ENCODE peak calls at places on chromosome 12, in nine cellular contexts. P is NCI-H345, X is GM12865, L is AG04450, W is H9, V is A172, R is AG10803, Z is NCI-H510A, E is right cardiac atrium. Q is an unnamed sample.

GRCh38 chr12:19234171-19234704 is 104.7 kb downstream of the PLEKHA5 start:
- DNase-seq in P (no peak), X (no peak), L (no peak), W (no peak), V (no peak), R (peak), Z (no peak), E (no peak), Q (no peak)

GRCh38 chr12:126847005-126847629 is 1419.9 kb upstream of the TMEM132C start:
- DNase-seq in P (no peak), X (peak), L (no peak), W (no peak), V (no peak), R (no peak), Z (no peak), E (no peak), Q (no peak)

GRCh38 chr12:93308281-93308680 is 69.4 kb upstream of the NUDT4 start:
- DNase-seq in P (no peak), X (no peak), L (no peak), W (no peak), V (no peak), R (no peak), Z (no peak), E (no peak), Q (no peak)

GRCh38 chr12:52358575-52359350 is 8.5 kb downstream of the KRT85 start:
- DNase-seq in P (peak), X (peak), L (no peak), W (no peak), V (peak), R (no peak), Z (no peak), E (no peak), Q (no peak)

GRCh38 chr12:92030618-92031017 is 115.0 kb downstream of the BTG1 start:
- DNase-seq in P (no peak), X (peak), L (no peak), W (no peak), V (no peak), R (no peak), Z (no peak), E (no peak), Q (peak)

GRCh38 chr12:81502912-81503695 is 256.0 kb downstream of the PPFIA2 start:
- DNase-seq in P (no peak), X (no peak), L (no peak), W (no peak), V (peak), R (peak), Z (no peak), E (no peak), Q (no peak)

GRCh38 chr12:56152132-56152755 is at the start of gene MYL6B:
- DNase-seq in P (peak), X (peak), L (peak), W (peak), V (peak), R (peak), Z (peak), E (peak), Q (peak)

GRCh38 chr12:110001596-110001995 is 2.4 kb downstream of the ANKRD13A start:
- DNase-seq in P (no peak), X (no peak), L (no peak), W (no peak), V (peak), R (peak), Z (no peak), E (no peak), Q (no peak)

GRCh38 chr12:119024226-119024810 is 43.0 kb downstream of the SRRM4 start:
- DNase-seq in P (no peak), X (no peak), L (no peak), W (peak), V (no peak), R (no peak), Z (no peak), E (no peak), Q (no peak)

GRCh38 chr12:19710811-19711793 is 271.8 kb downstream of the AEBP2 start:
- DNase-seq in P (no peak), X (no peak), L (no peak), W (no peak), V (no peak), R (no peak), Z (no peak), E (no peak), Q (no peak)